ENCODE peak calls at places on chromosomes 12 and 14, in ten cellular contexts. V, Z, A, D, P, T, S, B, I and L are unnamed samples.

GRCh38 chr14:62497708-62498107 is 547.5 kb downstream of the KCNH5 start:
- DNase-seq in P (peak; percentile 25), D (no peak), T (no peak), I (no peak), Z (no peak), A (no peak), V (no peak), B (no peak), S (no peak), L (no peak)

GRCh38 chr12:93466625-93467350 is 526 bp upstream of the MRPL42 start:
- DNase-seq in Z (no peak), P (no peak), D (no peak), T (no peak), I (no peak), A (no peak), S (no peak), B (no peak), V (no peak), L (no peak)

GRCh38 chr14:78847801-78848200 is 677.6 kb downstream of the NRXN3 start:
- DNase-seq in B (no peak), T (no peak), Z (no peak), V (no peak), P (no peak), I (no peak), S (no peak), A (no peak), D (no peak), L (no peak)

GRCh38 chr14:23608454-23608853 is 27.7 kb upstream of the DHRS2 start:
- DNase-seq in T (no peak), Z (no peak), I (no peak), A (no peak), D (no peak), P (no peak), V (no peak), B (no peak), S (no peak), L (no peak)

GRCh38 chr12:57268264-57268663 is 17.3 kb upstream of the STAC3 start:
- DNase-seq in A (no peak), B (no peak), I (peak; percentile 61), P (peak; percentile 38), D (peak; percentile 40), T (no peak), Z (no peak), S (no peak), V (no peak), L (no peak)

GRCh38 chr14:100362311-100362927 is 39.3 kb downstream of the SLC25A47 start:
- DNase-seq in I (no peak), Z (peak; percentile 48), S (no peak), A (no peak), B (peak; percentile 70), V (no peak), P (no peak), D (no peak), T (peak; percentile 54), L (no peak)

GRCh38 chr14:52790756-52791203 is 627 bp downstream of the GNPNAT1 start:
- DNase-seq in A (no peak), P (no peak), I (peak; percentile 36), Z (no peak), S (peak; percentile 8), B (no peak), V (no peak), D (peak; percentile 14), T (no peak), L (no peak)

GRCh38 chr12:103105971-103106597 is 148.6 kb downstream of the ASCL1 start:
- DNase-seq in T (no peak), Z (no peak), D (no peak), S (no peak), I (no peak), P (no peak), A (no peak), V (no peak), B (no peak), L (no peak)

GRCh38 chr14:67729072-67729561 is 27.4 kb downstream of the RDH12 start:
- DNase-seq in A (peak; percentile 77), B (peak; percentile 71), Z (no peak), P (peak; percentile 73), V (peak; percentile 86), T (no peak), D (no peak), S (no peak), I (no peak), L (no peak)

GRCh38 chr12:42221722-42222121 is 16.3 kb downstream of the YAF2 start:
- DNase-seq in B (no peak), D (no peak), V (no peak), Z (no peak), A (no peak), P (no peak), S (no peak), T (no peak), I (no peak), L (no peak)

GRCh38 chr14:68947802-68948201 is 31.3 kb downstream of the ACTN1 start:
- DNase-seq in S (no peak), T (peak; percentile 76), I (peak; percentile 85), B (peak; percentile 61), P (peak; percentile 57), Z (peak; percentile 80), D (peak; percentile 49), A (no peak), V (no peak), L (no peak)

GRCh38 chr12:102976609-102977280 is 19.3 kb downstream of the ASCL1 start:
- DNase-seq in P (no peak), V (no peak), B (no peak), T (no peak), I (no peak), Z (no peak), S (no peak), A (no peak), D (no peak), L (no peak)

DNA sequence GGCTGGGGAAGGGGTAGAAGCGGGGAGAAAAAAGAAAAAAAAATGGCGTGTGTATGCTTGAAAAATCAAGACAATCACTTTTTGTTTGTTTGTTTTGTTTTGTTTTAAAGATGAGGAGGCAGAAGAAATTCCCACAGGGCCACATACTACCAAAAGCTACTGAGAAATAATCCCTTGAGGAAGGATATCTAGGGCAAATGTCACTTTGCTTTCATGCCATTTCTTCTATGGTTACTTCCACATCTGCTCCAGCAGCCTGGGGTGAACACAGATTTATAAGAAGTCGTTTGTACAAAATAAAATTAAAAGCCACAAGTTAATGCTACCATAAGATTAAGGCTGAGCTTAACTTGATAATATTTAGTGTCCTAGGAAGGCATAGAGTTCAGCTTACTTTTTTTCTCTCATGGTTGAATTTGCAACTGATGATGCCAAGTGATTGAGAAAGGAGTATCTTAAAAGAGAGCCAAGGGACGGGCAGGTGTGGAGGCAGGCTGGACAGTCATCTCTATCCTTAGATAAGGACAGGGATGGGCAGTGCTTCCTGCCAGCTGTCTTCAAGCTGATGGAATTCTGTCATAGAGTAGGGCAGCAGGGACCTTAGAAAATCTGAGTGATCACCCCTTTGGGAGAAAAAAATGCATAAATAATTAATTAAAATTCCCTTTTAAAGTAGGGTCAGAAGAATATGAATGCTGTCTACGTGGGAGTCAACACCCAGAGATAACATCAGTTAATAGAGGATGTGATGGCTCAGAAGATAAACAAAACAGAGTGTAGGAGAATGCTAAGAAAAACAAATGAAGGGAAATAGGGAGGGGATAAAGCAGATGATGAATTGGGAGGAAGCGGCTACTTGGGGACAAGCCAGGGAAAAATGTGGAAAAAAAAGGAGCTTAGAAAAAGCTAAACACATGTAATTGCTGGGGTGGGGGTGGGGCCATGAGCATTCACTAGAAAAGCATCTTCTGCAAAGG is 57.1 kb downstream of the DYRK2 start:
- DNase-seq in S (peak; percentile 1), A (no peak), D (peak; percentile 60), P (no peak), T (peak; percentile 68), B (no peak), V (no peak), I (peak; percentile 67), Z (peak; percentile 39), L (peak; percentile 17)
- H3K9ac ChIP-seq in S (no peak overlapping the region), A (no peak overlapping the region), D (no peak overlapping the region), P (no peak overlapping the region), T (no peak overlapping the region), B (no peak overlapping the region), V (no peak overlapping the region), I (no peak overlapping the region), Z (no peak overlapping the region), L (peak overlapping the region; percentile 13)

DNA sequence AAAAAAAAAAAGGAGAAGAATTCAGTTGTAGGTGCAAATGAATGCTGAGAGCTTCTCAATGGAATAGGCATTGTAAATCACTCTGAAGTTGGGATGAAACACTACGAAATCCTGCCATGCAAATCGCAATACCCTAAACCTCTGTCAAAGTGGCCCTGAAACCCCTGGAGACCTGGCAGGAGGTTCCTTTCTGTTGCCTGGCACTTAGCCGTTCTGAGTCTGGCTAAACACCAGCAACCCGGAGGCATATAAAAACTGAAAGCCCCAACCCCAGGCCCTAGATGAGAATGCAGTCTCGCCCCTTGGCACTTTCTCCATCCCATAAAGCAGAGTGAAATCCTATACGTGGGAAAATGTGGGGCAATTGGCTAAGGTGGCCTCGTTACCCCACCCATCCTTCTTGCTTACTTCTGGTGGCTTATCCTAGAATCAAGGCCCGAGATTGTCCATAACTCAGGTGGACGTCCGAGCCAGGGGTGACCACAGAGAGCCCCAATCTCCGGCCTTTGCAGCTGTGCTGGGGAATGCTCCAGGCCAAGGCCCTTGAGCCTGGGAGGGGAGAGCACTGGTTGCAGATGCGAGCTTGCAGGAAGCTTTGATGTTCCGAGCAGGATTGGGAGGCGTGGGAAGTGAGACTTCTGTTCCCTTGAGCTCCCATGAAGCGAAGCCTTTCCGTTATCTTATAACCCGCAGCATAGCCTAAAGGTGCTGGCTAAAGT is 151.7 kb upstream of the PARP11 start:
- DNase-seq in T (no peak), B (peak; percentile 42), V (peak; percentile 93), Z (no peak), A (peak; percentile 61), P (peak; percentile 95), D (no peak), I (no peak), S (peak; percentile 99), L (no peak)
- H3K9ac ChIP-seq in T (no peak overlapping the region), B (no peak overlapping the region), V (no peak overlapping the region), Z (no peak overlapping the region), A (no peak overlapping the region), P (peak overlapping the region; percentile 56), D (no peak overlapping the region), I (no peak overlapping the region), S (peak overlapping the region; percentile 86), L (no peak overlapping the region)

GRCh38 chr12:77830952-77831351 is 258 bp downstream of the NAV3 start:
- DNase-seq in B (no peak), A (no peak), V (no peak), Z (no peak), I (peak; percentile 11), D (no peak), P (no peak), S (no peak), T (peak; percentile 20), L (no peak)
- H3K9ac ChIP-seq in B (no peak overlapping the region), A (no peak overlapping the region), V (no peak overlapping the region), Z (peak overlapping the region; percentile 65), I (no peak overlapping the region), D (no peak overlapping the region), P (no peak overlapping the region), S (no peak overlapping the region), T (no peak overlapping the region), L (peak overlapping the region; percentile 20)

DNA sequence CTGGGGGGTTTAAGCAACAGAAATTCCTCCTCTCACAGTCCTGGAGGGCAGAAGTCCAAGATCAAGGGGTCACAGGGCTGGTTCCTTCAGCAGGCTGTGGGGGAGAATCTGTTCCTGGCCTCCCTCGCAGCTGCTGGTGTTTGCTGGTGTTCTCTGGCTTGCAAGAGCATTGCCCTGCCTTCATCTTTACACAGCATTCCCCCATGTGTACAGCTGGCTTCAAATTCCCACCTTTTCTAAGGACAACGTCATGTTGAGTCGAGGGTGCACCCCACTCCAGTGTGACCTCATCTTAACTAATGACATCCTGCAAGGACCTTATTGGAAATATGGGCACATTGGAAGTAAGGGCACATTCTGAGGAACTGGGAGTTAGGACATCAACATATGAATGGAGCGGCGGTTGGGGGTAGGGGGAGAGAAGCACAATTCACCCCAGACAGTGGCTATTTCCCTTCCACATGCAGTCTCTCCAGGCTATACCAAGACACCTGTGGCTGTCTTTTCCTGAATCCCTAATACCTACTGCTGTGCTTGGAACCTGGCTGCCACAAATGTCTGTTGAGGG is 123.6 kb downstream of the FOXN3 start:
- DNase-seq in D (no peak), I (no peak), B (no peak), T (no peak), V (no peak), P (peak; percentile 48), A (peak; percentile 58), S (no peak), Z (no peak), L (no peak)
- H3K9ac ChIP-seq in D (no peak overlapping the region), I (no peak overlapping the region), B (no peak overlapping the region), T (no peak overlapping the region), V (no peak overlapping the region), P (no peak overlapping the region), A (no peak overlapping the region), S (peak overlapping the region; percentile 42), Z (no peak overlapping the region), L (no peak overlapping the region)